ENCODE peak calls at places on chromosomes 16 and 17, in eight cellular contexts. One of them, this sample, is unnamed.

GRCh38 chr17:51154176-51154575 is 817 bp downstream of the NME1 start:
- DNase-seq in GM12864: no peak
- DNase-seq in foreskin fibroblast: no peak
- DNase-seq in fibroblast of pulmonary artery: no peak
- DNase-seq in mucosa of descending colon: no peak
- DNase-seq in GM23338: no peak
- DNase-seq in fibroblast of the aortic adventitia: no peak
- DNase-seq in heart left ventricle: no peak
- DNase-seq in this sample: no peak

GRCh38 chr17:21394265-21394664 is 18.1 kb downstream of the KCNJ12 start:
- DNase-seq in GM12864: peak; percentile 4
- DNase-seq in foreskin fibroblast: no peak
- DNase-seq in mucosa of descending colon: no peak
- DNase-seq in heart left ventricle: no peak
- DNase-seq in GM23338: no peak
- DNase-seq in fibroblast of the aortic adventitia: no peak
- DNase-seq in fibroblast of pulmonary artery: no peak
- DNase-seq in this sample: peak; percentile 14

GRCh38 chr17:4675791-4676190 is 28.1 kb downstream of the PELP1 start:
- DNase-seq in foreskin fibroblast: no peak
- DNase-seq in mucosa of descending colon: no peak
- DNase-seq in GM12864: no peak
- DNase-seq in fibroblast of pulmonary artery: no peak
- DNase-seq in fibroblast of the aortic adventitia: no peak
- DNase-seq in heart left ventricle: no peak
- DNase-seq in GM23338: no peak
- DNase-seq in this sample: no peak

GRCh38 chr16:24815052-24815451 is 30.7 kb upstream of the SLC5A11 start:
- DNase-seq in GM23338: no peak
- DNase-seq in mucosa of descending colon: no peak
- DNase-seq in fibroblast of the aortic adventitia: no peak
- DNase-seq in heart left ventricle: no peak
- DNase-seq in GM12864: no peak
- DNase-seq in foreskin fibroblast: no peak
- DNase-seq in fibroblast of pulmonary artery: no peak
- DNase-seq in this sample: no peak

GRCh38 chr17:28997811-28998210 is 8.0 kb downstream of the SEZ6 start:
- DNase-seq in fibroblast of pulmonary artery: no peak
- DNase-seq in GM23338: no peak
- DNase-seq in heart left ventricle: no peak
- DNase-seq in mucosa of descending colon: no peak
- DNase-seq in foreskin fibroblast: no peak
- DNase-seq in fibroblast of the aortic adventitia: no peak
- DNase-seq in GM12864: no peak
- DNase-seq in this sample: no peak

GRCh38 chr17:38352245-38353083 is 820 bp downstream of the SOCS7 start:
- DNase-seq in fibroblast of pulmonary artery: peak; percentile 22
- DNase-seq in GM12864: no peak
- DNase-seq in fibroblast of the aortic adventitia: no peak
- DNase-seq in heart left ventricle: peak; percentile 50
- DNase-seq in foreskin fibroblast: no peak
- DNase-seq in mucosa of descending colon: peak; percentile 27
- DNase-seq in GM23338: peak; percentile 69
- DNase-seq in this sample: no peak

GRCh38 chr16:53052519-53053501 is at the start of gene CHD9NB:
- DNase-seq in fibroblast of the aortic adventitia: peak; percentile 95
- DNase-seq in fibroblast of pulmonary artery: peak; percentile 93
- DNase-seq in heart left ventricle: no peak
- DNase-seq in GM23338: no peak
- DNase-seq in foreskin fibroblast: peak; percentile 91
- DNase-seq in GM12864: no peak
- DNase-seq in mucosa of descending colon: peak; percentile 70
- DNase-seq in this sample: peak; percentile 90

GRCh38 chr17:30864636-30865035 is 32.9 kb downstream of the ATAD5 start:
- DNase-seq in GM12864: no peak
- DNase-seq in fibroblast of the aortic adventitia: no peak
- DNase-seq in foreskin fibroblast: no peak
- DNase-seq in heart left ventricle: no peak
- DNase-seq in fibroblast of pulmonary artery: no peak
- DNase-seq in GM23338: no peak
- DNase-seq in mucosa of descending colon: no peak
- DNase-seq in this sample: no peak

GRCh38 chr16:75385507-75386152 is 47.7 kb downstream of the CFDP1 start:
- DNase-seq in mucosa of descending colon: peak; percentile 31
- DNase-seq in foreskin fibroblast: peak; percentile 72
- DNase-seq in GM12864: peak; percentile 55
- DNase-seq in fibroblast of pulmonary artery: peak; percentile 93
- DNase-seq in fibroblast of the aortic adventitia: peak; percentile 95
- DNase-seq in GM23338: peak; percentile 79
- DNase-seq in heart left ventricle: no peak
- DNase-seq in this sample: peak; percentile 80

GRCh38 chr16:49400611-49401010 is 27.0 kb downstream of the C16orf78 start:
- DNase-seq in GM23338: no peak
- DNase-seq in heart left ventricle: no peak
- DNase-seq in foreskin fibroblast: no peak
- DNase-seq in GM12864: no peak
- DNase-seq in fibroblast of pulmonary artery: no peak
- DNase-seq in mucosa of descending colon: no peak
- DNase-seq in fibroblast of the aortic adventitia: no peak
- DNase-seq in this sample: no peak
- TF ChIP-seq CTCF in GM23338: no peak
- TF ChIP-seq CTCF in heart left ventricle: no peak
- TF ChIP-seq CTCF in foreskin fibroblast: no peak
- TF ChIP-seq CTCF in GM12864: no peak
- TF ChIP-seq CTCF in fibroblast of pulmonary artery: no peak
- TF ChIP-seq CTCF in mucosa of descending colon: no peak
- TF ChIP-seq CTCF in fibroblast of the aortic adventitia: no peak
- TF ChIP-seq CTCF in this sample: no peak

GRCh38 chr17:12709063-12709462 is 43.4 kb downstream of the MYOCD start:
- DNase-seq in fibroblast of pulmonary artery: no peak
- DNase-seq in mucosa of descending colon: no peak
- DNase-seq in GM23338: no peak
- DNase-seq in foreskin fibroblast: peak; percentile 10
- DNase-seq in heart left ventricle: no peak
- DNase-seq in fibroblast of the aortic adventitia: no peak
- DNase-seq in GM12864: no peak
- DNase-seq in this sample: no peak
- H3K4me3 ChIP-seq in fibroblast of pulmonary artery: no peak overlapping the region
- H3K4me3 ChIP-seq in mucosa of descending colon: no peak overlapping the region
- H3K4me3 ChIP-seq in GM23338: no peak overlapping the region
- H3K4me3 ChIP-seq in foreskin fibroblast: no peak overlapping the region
- H3K4me3 ChIP-seq in heart left ventricle: no peak overlapping the region
- H3K4me3 ChIP-seq in fibroblast of the aortic adventitia: no peak overlapping the region
- H3K4me3 ChIP-seq in GM12864: no peak overlapping the region
- H3K4me3 ChIP-seq in this sample: no peak overlapping the region

GRCh38 chr16:84340305-84341040 is 27.9 kb upstream of the ATP2C2 start:
- DNase-seq in GM23338: no peak
- DNase-seq in heart left ventricle: no peak
- DNase-seq in GM12864: no peak
- DNase-seq in foreskin fibroblast: no peak
- DNase-seq in mucosa of descending colon: peak; percentile 84
- DNase-seq in fibroblast of the aortic adventitia: no peak
- DNase-seq in fibroblast of pulmonary artery: peak; percentile 13
- DNase-seq in this sample: no peak
- TF ChIP-seq CTCF in GM23338: no peak
- TF ChIP-seq CTCF in heart left ventricle: no peak
- TF ChIP-seq CTCF in GM12864: no peak
- TF ChIP-seq CTCF in foreskin fibroblast: no peak
- TF ChIP-seq CTCF in mucosa of descending colon: no peak
- TF ChIP-seq CTCF in fibroblast of the aortic adventitia: no peak
- TF ChIP-seq CTCF in fibroblast of pulmonary artery: no peak
- TF ChIP-seq CTCF in this sample: no peak

DNA sequence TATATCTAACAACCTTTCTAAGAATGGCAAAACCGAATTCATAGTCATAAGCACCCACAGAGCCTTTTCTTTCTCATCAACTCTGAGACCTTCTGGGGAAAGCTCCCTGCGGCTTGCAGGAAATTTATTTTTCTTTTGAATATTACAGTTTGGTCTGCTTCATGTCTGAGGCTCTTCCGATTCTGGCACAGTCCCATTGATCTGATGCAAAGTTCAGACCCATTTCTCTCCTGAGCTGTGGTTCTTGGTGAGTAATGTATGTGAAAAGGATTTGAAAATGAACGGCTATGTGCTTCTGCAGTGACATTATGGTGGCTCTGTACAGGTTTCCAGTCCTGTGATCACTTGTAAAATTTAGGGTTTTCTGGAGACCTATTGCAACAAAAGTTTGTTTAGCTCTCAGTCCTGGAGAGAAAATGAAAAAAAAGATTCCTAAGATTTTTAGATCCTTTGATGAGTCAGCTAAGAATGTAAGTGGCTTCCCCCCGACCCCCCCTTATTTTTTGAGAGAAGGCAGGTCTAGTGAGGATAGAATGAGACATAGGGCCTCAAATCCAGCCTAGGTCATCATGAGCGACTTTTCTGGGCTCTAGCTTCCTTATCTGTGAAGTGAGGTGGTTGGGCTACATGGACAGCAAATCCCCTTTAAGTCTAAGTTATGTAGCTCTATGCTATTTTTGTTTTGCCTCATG is 4.6 kb downstream of the GAN start:
- DNase-seq in heart left ventricle: no peak
- DNase-seq in GM23338: no peak
- DNase-seq in GM12864: no peak
- DNase-seq in fibroblast of the aortic adventitia: peak; percentile 79
- DNase-seq in foreskin fibroblast: peak; percentile 41
- DNase-seq in mucosa of descending colon: no peak
- DNase-seq in fibroblast of pulmonary artery: peak; percentile 51
- DNase-seq in this sample: no peak
- H3K4me3 ChIP-seq in heart left ventricle: no peak overlapping the region
- H3K4me3 ChIP-seq in GM23338: no peak overlapping the region
- H3K4me3 ChIP-seq in GM12864: no peak overlapping the region
- H3K4me3 ChIP-seq in fibroblast of the aortic adventitia: peak overlapping the region; percentile 16
- H3K4me3 ChIP-seq in foreskin fibroblast: no peak overlapping the region
- H3K4me3 ChIP-seq in mucosa of descending colon: no peak overlapping the region
- H3K4me3 ChIP-seq in fibroblast of pulmonary artery: no peak overlapping the region
- H3K4me3 ChIP-seq in this sample: no peak overlapping the region

DNA sequence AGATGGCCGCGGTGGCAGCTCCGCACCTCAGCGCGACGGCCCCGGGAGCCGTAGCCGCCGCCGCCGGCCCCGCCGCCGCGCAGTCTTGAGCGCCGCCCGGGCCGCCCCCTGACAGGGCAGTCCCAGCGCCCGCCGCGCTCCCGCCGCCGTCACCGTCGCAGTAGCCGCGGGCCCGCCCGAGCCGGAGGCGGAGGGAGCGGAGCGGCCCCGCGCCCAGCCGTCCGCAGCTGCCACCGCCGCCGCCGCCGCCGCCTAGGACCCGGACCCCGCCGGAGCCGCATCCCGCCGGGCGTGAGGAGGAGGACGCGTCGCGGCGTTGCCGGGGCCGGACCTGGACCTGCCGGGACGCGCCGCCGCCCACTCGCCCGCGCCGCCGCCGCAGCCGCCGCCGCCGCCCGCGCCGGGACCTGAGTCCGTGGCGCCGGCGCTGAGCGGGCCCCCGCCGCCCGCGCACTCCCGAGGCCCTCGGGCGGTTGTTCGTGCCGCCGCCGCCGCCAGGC is 263 bp downstream of the TNRC6C start:
- DNase-seq in mucosa of descending colon: no peak
- DNase-seq in fibroblast of pulmonary artery: no peak
- DNase-seq in fibroblast of the aortic adventitia: no peak
- DNase-seq in GM12864: no peak
- DNase-seq in GM23338: no peak
- DNase-seq in foreskin fibroblast: no peak
- DNase-seq in heart left ventricle: no peak
- DNase-seq in this sample: no peak
- TF ChIP-seq CTCF in mucosa of descending colon: no peak
- TF ChIP-seq CTCF in fibroblast of pulmonary artery: no peak
- TF ChIP-seq CTCF in fibroblast of the aortic adventitia: no peak
- TF ChIP-seq CTCF in GM12864: no peak
- TF ChIP-seq CTCF in GM23338: no peak
- TF ChIP-seq CTCF in foreskin fibroblast: no peak
- TF ChIP-seq CTCF in heart left ventricle: no peak
- TF ChIP-seq CTCF in this sample: no peak

GRCh38 chr16:69563605-69564580 is 1.9 kb upstream of the NFAT5 start:
- DNase-seq in heart left ventricle: no peak
- DNase-seq in mucosa of descending colon: peak; percentile 21
- DNase-seq in foreskin fibroblast: peak; percentile 11
- DNase-seq in fibroblast of the aortic adventitia: peak; percentile 27
- DNase-seq in GM12864: peak; percentile 83
- DNase-seq in GM23338: peak; percentile 83
- DNase-seq in fibroblast of pulmonary artery: peak; percentile 17
- DNase-seq in this sample: no peak
- H3K4me3 ChIP-seq in heart left ventricle: no peak overlapping the region
- H3K4me3 ChIP-seq in mucosa of descending colon: no peak overlapping the region
- H3K4me3 ChIP-seq in foreskin fibroblast: peak overlapping the region; percentile 74
- H3K4me3 ChIP-seq in fibroblast of the aortic adventitia: peak overlapping the region; percentile 27
- H3K4me3 ChIP-seq in GM12864: peak overlapping the region; percentile 98
- H3K4me3 ChIP-seq in GM23338: peak overlapping the region; percentile 79
- H3K4me3 ChIP-seq in fibroblast of pulmonary artery: no peak overlapping the region
- H3K4me3 ChIP-seq in this sample: no peak overlapping the region